ENCODE peak calls at places on chromosomes 7 and 10, in five cellular contexts. S is ELR, M is DMS 273 treated with DMSO at 0.1 percent for 48 hours, B is GM13977, E is Calu3. C is an unnamed sample.

GRCh38 chr10:124632064-124632531 is 112.1 kb downstream of the FAM53B start:
- DNase-seq in S (no peak), M (peak; percentile 32), B (no peak), E (no peak), C (no peak)

GRCh38 chr7:41885078-41885477 is 182.2 kb upstream of the INHBA start:
- DNase-seq in B (no peak), M (no peak), S (peak; percentile 68), E (no peak), C (no peak)

GRCh38 chr10:102644066-102644645 is at the start of gene TRIM8:
- DNase-seq in B (peak; percentile 70), M (no peak), E (peak; percentile 45), S (peak; percentile 61), C (no peak)

GRCh38 chr10:73232887-73233286 is 14.2 kb downstream of the DNAJC9 start:
- DNase-seq in S (peak; percentile 22), E (no peak), B (no peak), M (no peak), C (no peak)

GRCh38 chr7:135249901-135250300 is 16.3 kb downstream of the STRA8 start:
- DNase-seq in M (no peak), B (no peak), E (no peak), S (no peak), C (no peak)

GRCh38 chr7:139358541-139359365 is 941 bp upstream of the LUC7L2 start:
- DNase-seq in E (peak; percentile 32), B (peak; percentile 40), M (no peak), S (peak; percentile 45), C (no peak)

GRCh38 chr7:35185908-35186731 is 67.8 kb downstream of the TBX20 start:
- DNase-seq in M (peak; percentile 73), E (peak; percentile 68), B (peak; percentile 1), S (peak; percentile 82), C (no peak)

GRCh38 chr7:151425670-151426075 is 14.3 kb downstream of the CRYGN start:
- DNase-seq in B (no peak), S (peak; percentile 48), M (no peak), E (no peak), C (no peak)

GRCh38 chr10:133258066-133258817 is 18.4 kb downstream of the ADAM8 start:
- DNase-seq in E (peak; percentile 54), M (no peak), B (no peak), S (peak; percentile 19), C (no peak)

GRCh38 chr10:71840177-71840711 is 10.8 kb downstream of the PSAP start:
- DNase-seq in M (peak; percentile 57), S (peak; percentile 95), E (peak; percentile 82), B (no peak), C (no peak)

GRCh38 chr7:92685146-92686042 is 95.2 kb upstream of the FAM133B start:
- DNase-seq in M (no peak), S (no peak), E (no peak), B (no peak), C (no peak)

C was measured in GM12878.